ENCODE peak calls at places on chromosomes 2 and 18, in nine cellular contexts. K is stimulated activated CD4-positive, alpha-beta T cell treated with anti-CD3 and anti-CD28 coated beads, Interleukin-4, amount 100 ng/mL, for 1 hour; E is NCI-H460; C is HT1080; I is GM04504; L is AG08395; A is HFFc6; W is adrenal gland; G is cerebellum. Z is an unnamed sample.

GRCh38 chr18:79573921-79574491 is 105.6 kb upstream of the CTDP1 start:
- DNase-seq in K (no peak), E (no peak), C (no peak), I (no peak), L (no peak), A (no peak), W (no peak), G (no peak), Z (no peak)

GRCh38 chr2:241809383-241810303 is 650 bp downstream of the NEU4 start:
- DNase-seq in K (no peak), E (no peak), C (no peak), I (no peak), L (no peak), A (no peak), W (no peak), G (no peak), Z (no peak)

GRCh38 chr2:71453404-71454220 is at the start of gene DYSF:
- DNase-seq in K (no peak), E (peak), C (no peak), I (no peak), L (peak), A (no peak), W (peak), G (peak), Z (no peak)

GRCh38 chr2:128358941-128359731 is 40.5 kb upstream of the HS6ST1 start:
- DNase-seq in K (no peak), E (no peak), C (no peak), I (no peak), L (no peak), A (no peak), W (no peak), G (no peak), Z (no peak)

GRCh38 chr2:195498176-195498575 is 158.8 kb upstream of the SLC39A10 start:
- DNase-seq in K (peak), E (peak), C (peak), I (no peak), L (no peak), A (no peak), W (peak), G (no peak), Z (peak)

GRCh38 chr2:151381266-151381665 is 23.9 kb downstream of the TNFAIP6 start:
- DNase-seq in K (no peak), E (no peak), C (no peak), I (no peak), L (no peak), A (no peak), W (no peak), G (no peak), Z (peak)

GRCh38 chr2:48295421-48295820 is 234.5 kb upstream of the STON1 start:
- DNase-seq in K (no peak), E (no peak), C (no peak), I (no peak), L (no peak), A (no peak), W (no peak), G (no peak), Z (no peak)

GRCh38 chr2:108594132-108594981 is 60.1 kb downstream of the LIMS1 start:
- DNase-seq in K (no peak), E (no peak), C (peak), I (no peak), L (peak), A (peak), W (no peak), G (no peak), Z (peak)

GRCh38 chr2:233764761-233765160 is 4.7 kb downstream of the UGT1A1 start:
- DNase-seq in K (no peak), E (no peak), C (no peak), I (no peak), L (no peak), A (no peak), W (no peak), G (no peak), Z (peak)

GRCh38 chr2:216700088-216700567 is 4.8 kb upstream of the IGFBP5 start:
- DNase-seq in K (no peak), E (no peak), C (no peak), I (no peak), L (no peak), A (no peak), W (no peak), G (no peak), Z (no peak)

GRCh38 chr2:67772216-67773180 is 290.3 kb downstream of the C1D start:
- DNase-seq in K (no peak), E (no peak), C (no peak), I (no peak), L (no peak), A (no peak), W (peak), G (no peak), Z (peak)

GRCh38 chr18:40313030-40313642 is 1641.9 kb upstream of the PIK3C3 start:
- DNase-seq in K (no peak), E (no peak), C (peak), I (no peak), L (no peak), A (no peak), W (no peak), G (no peak), Z (peak)

GRCh38 chr2:65452150-65452895 is 19.9 kb upstream of the SPRED2 start:
- DNase-seq in K (no peak), E (no peak), C (no peak), I (no peak), L (no peak), A (no peak), W (no peak), G (no peak), Z (no peak)

GRCh38 chr2:232174662-232175061 is 203.9 kb upstream of the ALPP start:
- DNase-seq in K (no peak), E (no peak), C (no peak), I (no peak), L (no peak), A (no peak), W (no peak), G (no peak), Z (no peak)

GRCh38 chr2:51293566-51294200 is 261.8 kb upstream of the NRXN1 start:
- DNase-seq in K (no peak), E (no peak), C (no peak), I (no peak), L (no peak), A (no peak), W (no peak), G (no peak), Z (no peak)

GRCh38 chr2:185219981-185220380 is 518.6 kb upstream of the FSIP2 start:
- DNase-seq in K (no peak), E (no peak), C (no peak), I (no peak), L (no peak), A (no peak), W (no peak), G (peak), Z (peak)

GRCh38 chr2:167908786-167909185 is 338.6 kb downstream of the STK39 start:
- DNase-seq in K (no peak), E (no peak), C (no peak), I (no peak), L (no peak), A (no peak), W (no peak), G (no peak), Z (no peak)

GRCh38 chr2:169928463-169928864 is 101.2 kb downstream of the UBR3 start:
- DNase-seq in K (no peak), E (peak), C (peak), I (peak), L (peak), A (peak), W (no peak), G (peak), Z (peak)

GRCh38 chr2:20985061-20985460 is 58.8 kb downstream of the APOB start:
- DNase-seq in K (no peak), E (no peak), C (no peak), I (no peak), L (no peak), A (no peak), W (no peak), G (no peak), Z (no peak)

GRCh38 chr2:163471947-163472346 is 263.9 kb downstream of the FIGN start:
- DNase-seq in K (no peak), E (peak), C (no peak), I (no peak), L (peak), A (peak), W (no peak), G (no peak), Z (peak)

GRCh38 chr18:56460590-56460989 is 177.8 kb downstream of the TXNL1 start:
- DNase-seq in K (no peak), E (no peak), C (no peak), I (no peak), L (no peak), A (no peak), W (no peak), G (no peak), Z (no peak)

GRCh38 chr2:235048549-235048948 is 96.7 kb downstream of the SH3BP4 start:
- DNase-seq in K (no peak), E (no peak), C (no peak), I (no peak), L (peak), A (no peak), W (peak), G (no peak), Z (peak)

GRCh38 chr18:57668021-57668420 is 46.4 kb upstream of the NARS1 start:
- DNase-seq in K (no peak), E (no peak), C (no peak), I (no peak), L (no peak), A (no peak), W (no peak), G (no peak), Z (no peak)

GRCh38 chr2:156445311-156446218 is 9.4 kb downstream of the GPD2 start:
- DNase-seq in K (no peak), E (peak), C (peak), I (peak), L (peak), A (peak), W (no peak), G (no peak), Z (peak)

GRCh38 chr2:35343135-35343534 is 1012.4 kb upstream of the CRIM1 start:
- DNase-seq in K (no peak), E (peak), C (peak), I (no peak), L (no peak), A (no peak), W (no peak), G (no peak), Z (no peak)

GRCh38 chr2:18589354-18589753 is at the start of gene NT5C1B:
- DNase-seq in K (no peak), E (no peak), C (no peak), I (no peak), L (no peak), A (no peak), W (no peak), G (no peak), Z (no peak)

GRCh38 chr2:64779117-64779690 is 125.5 kb upstream of the SERTAD2 start:
- DNase-seq in K (no peak), E (peak), C (peak), I (peak), L (peak), A (peak), W (no peak), G (no peak), Z (peak)

GRCh38 chr2:73837847-73838585 is 9.3 kb downstream of the STAMBP start:
- DNase-seq in K (no peak), E (no peak), C (no peak), I (no peak), L (no peak), A (no peak), W (no peak), G (no peak), Z (no peak)

GRCh38 chr2:86622878-86623548 is 652 bp downstream of the RNF103 start:
- DNase-seq in K (peak), E (no peak), C (peak), I (no peak), L (peak), A (no peak), W (peak), G (peak), Z (no peak)

GRCh38 chr2:143175435-143175834 is 46.2 kb downstream of the ARHGAP15 start:
- DNase-seq in K (no peak), E (no peak), C (no peak), I (no peak), L (no peak), A (no peak), W (no peak), G (no peak), Z (no peak)

GRCh38 chr2:157758586-157758985 is 117.5 kb downstream of the ACVR1 start:
- DNase-seq in K (no peak), E (no peak), C (no peak), I (no peak), L (no peak), A (no peak), W (no peak), G (no peak), Z (no peak)

GRCh38 chr18:58962331-58962730 is 97.7 kb downstream of the ZNF532 start:
- DNase-seq in K (no peak), E (no peak), C (no peak), I (no peak), L (no peak), A (no peak), W (no peak), G (no peak), Z (no peak)

GRCh38 chr2:236169741-236170654 is 1.8 kb upstream of the GBX2 start:
- DNase-seq in K (no peak), E (no peak), C (no peak), I (no peak), L (no peak), A (no peak), W (no peak), G (no peak), Z (no peak)

GRCh38 chr2:131027566-131028528 is 65.4 kb downstream of the FAM168B start:
- DNase-seq in K (no peak), E (no peak), C (no peak), I (no peak), L (no peak), A (no peak), W (no peak), G (no peak), Z (no peak)

GRCh38 chr2:1837022-1837421 is 92.7 kb upstream of the PXDN start:
- DNase-seq in K (no peak), E (no peak), C (no peak), I (no peak), L (no peak), A (no peak), W (no peak), G (no peak), Z (no peak)

GRCh38 chr2:197940346-197940745 is 136.0 kb downstream of the PLCL1 start:
- DNase-seq in K (no peak), E (no peak), C (no peak), I (no peak), L (no peak), A (no peak), W (peak), G (no peak), Z (no peak)

GRCh38 chr18:23693849-23694248 is 4.6 kb downstream of the LAMA3 start:
- DNase-seq in K (no peak), E (no peak), C (no peak), I (no peak), L (no peak), A (no peak), W (no peak), G (no peak), Z (peak)

GRCh38 chr2:227325824-227326195 is 759 bp downstream of the MFF start:
- DNase-seq in K (no peak), E (no peak), C (peak), I (peak), L (peak), A (peak), W (peak), G (peak), Z (peak)

Z was measured in M059J.